ENCODE peak calls at places on chromosomes 5 and 9, in nine cellular contexts. J is A549, S is sigmoid colon, Y is stomach, H is ovary, I is GM12878, P is K562, R is suprapubic skin, U is HepG2. N is an unnamed sample.

GRCh38 chr5:142314129-142314528 is 10.7 kb downstream of the SPRY4 start:
- DNase-seq in J (no peak), S (no peak), Y (no peak), H (no peak), I (no peak), P (no peak), R (no peak), U (no peak), N (peak)

GRCh38 chr9:136054798-136055714 is 40.0 kb downstream of the NACC2 start:
- DNase-seq in J (no peak), S (peak), Y (no peak), H (no peak), I (no peak), P (no peak), R (no peak), U (no peak), N (no peak)

GRCh38 chr5:133993563-133993962 is 11.2 kb downstream of the VDAC1 start:
- DNase-seq in J (no peak), S (no peak), Y (no peak), H (no peak), I (no peak), P (no peak), R (no peak), U (no peak), N (no peak)

GRCh38 chr9:34047864-34048729 is 590 bp downstream of the UBAP2 start:
- DNase-seq in J (peak), S (peak), Y (peak), H (peak), I (no peak), P (peak), R (peak), U (peak), N (no peak)

GRCh38 chr9:121860744-121861143 is 209.3 kb downstream of the DAB2IP start:
- DNase-seq in J (no peak), S (peak), Y (no peak), H (peak), I (no peak), P (no peak), R (no peak), U (no peak), N (no peak)

GRCh38 chr5:19370655-19371386 is 617.2 kb downstream of the CDH18 start:
- DNase-seq in J (no peak), S (no peak), Y (no peak), H (no peak), I (no peak), P (no peak), R (no peak), U (no peak), N (no peak)

GRCh38 chr5:132426525-132427138 is 57.1 kb downstream of the SLC22A5 start:
- DNase-seq in J (peak), S (peak), Y (peak), H (peak), I (no peak), P (peak), R (peak), U (peak), N (peak)

GRCh38 chr9:34651876-34652602 is at the start of gene IL11RA:
- DNase-seq in J (peak), S (peak), Y (peak), H (peak), I (no peak), P (peak), R (peak), U (peak), N (peak)

GRCh38 chr5:170809551-170809950 is 26.0 kb downstream of the GABRP start:
- DNase-seq in J (peak), S (no peak), Y (peak), H (no peak), I (no peak), P (peak), R (no peak), U (no peak), N (peak)

GRCh38 chr5:176724472-176724871 is 77.2 kb downstream of the TSPAN17 start:
- DNase-seq in J (no peak), S (no peak), Y (no peak), H (no peak), I (no peak), P (no peak), R (no peak), U (no peak), N (no peak)

GRCh38 chr9:33446507-33447403 is 638 bp downstream of the AQP3 start:
- DNase-seq in J (peak), S (no peak), Y (peak), H (peak), I (peak), P (peak), R (no peak), U (peak), N (no peak)

GRCh38 chr5:61132559-61132958 is 29.7 kb downstream of the SMIM15 start:
- DNase-seq in J (no peak), S (no peak), Y (no peak), H (no peak), I (no peak), P (no peak), R (no peak), U (no peak), N (no peak)

GRCh38 chr9:83572524-83572923 is 34.3 kb upstream of the FRMD3 start:
- DNase-seq in J (no peak), S (no peak), Y (no peak), H (no peak), I (no peak), P (no peak), R (no peak), U (no peak), N (no peak)

GRCh38 chr9:94921072-94921471 is 194.6 kb downstream of the AOPEP start:
- DNase-seq in J (peak), S (peak), Y (no peak), H (peak), I (no peak), P (no peak), R (no peak), U (no peak), N (peak)

GRCh38 chr9:138069731-138070456 is 192.3 kb downstream of the CACNA1B start:
- DNase-seq in J (no peak), S (no peak), Y (peak), H (no peak), I (no peak), P (no peak), R (peak), U (no peak), N (peak)

GRCh38 chr5:40688127-40688756 is 8.5 kb downstream of the PTGER4 start:
- DNase-seq in J (peak), S (peak), Y (peak), H (peak), I (peak), P (peak), R (peak), U (peak), N (no peak)

GRCh38 chr5:127997131-127997775 is 86.3 kb upstream of the SLC12A2 start:
- DNase-seq in J (no peak), S (no peak), Y (no peak), H (no peak), I (no peak), P (no peak), R (no peak), U (no peak), N (no peak)

DNA sequence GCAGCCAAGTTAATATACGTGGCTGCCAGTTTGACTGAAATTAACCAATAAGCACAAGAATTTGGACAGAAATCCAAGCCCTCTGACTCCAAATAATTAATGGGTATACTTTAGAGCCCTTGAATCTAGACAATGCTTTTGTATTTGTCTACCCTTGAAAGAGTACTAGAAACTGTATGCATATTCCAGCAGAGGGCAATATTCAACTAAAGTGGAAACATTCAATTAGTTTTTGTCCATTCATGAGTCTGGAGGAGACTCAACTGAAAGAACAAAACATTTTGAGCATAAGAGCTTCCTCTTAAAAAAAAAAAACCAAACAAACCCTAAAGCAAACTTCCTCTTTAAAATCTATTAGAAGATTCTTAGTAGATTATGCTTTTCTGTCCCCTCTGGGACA is 157.8 kb downstream of the ARHGEF28 start:
- DNase-seq in J (peak), S (no peak), Y (no peak), H (no peak), I (no peak), P (no peak), R (no peak), U (peak), N (no peak)
- TF ChIP-seq CTCF in J (peak), S (no peak), Y (no peak), H (no peak), I (peak), P (peak), R (no peak), U (peak), N (no peak)

GRCh38 chr5:87393331-87393730 is 19.4 kb downstream of the CCNH start:
- DNase-seq in J (peak), S (no peak), Y (no peak), H (no peak), I (no peak), P (no peak), R (no peak), U (no peak), N (no peak)
- TF ChIP-seq EP300 in J (no peak), S (no peak), Y (no peak), H (no peak), I (no peak), P (no peak), R (no peak), U (no peak), N (no peak)

GRCh38 chr9:114397848-114398605 is 10.2 kb upstream of the AKNA start:
- DNase-seq in J (peak), S (peak), Y (peak), H (peak), I (peak), P (peak), R (peak), U (peak), N (peak)
- TF ChIP-seq POLR2A in J (peak), S (peak), Y (no peak), H (peak), I (peak), P (peak), R (peak), U (no peak), N (no peak)

GRCh38 chr9:129667850-129668249 is 2.4 kb downstream of the PRRX2 start:
- DNase-seq in J (no peak), S (no peak), Y (no peak), H (no peak), I (no peak), P (no peak), R (no peak), U (no peak), N (no peak)
- TF ChIP-seq CTCF in J (no peak), S (no peak), Y (no peak), H (no peak), I (no peak), P (no peak), R (no peak), U (no peak), N (no peak)